ENCODE peak calls at places on chromosome 1, in four cellular contexts. R is ascending aorta, X is AG04450, N is MM.1S. V is an unnamed sample.
A peak's percentile ranks its signal among the peaks of the same experiment; 100 is the strongest.

GRCh38 chr1:172653015-172653709 is 5.7 kb upstream of the FASLG start:
- DNase-seq in N (no peak), R (no peak), X (no peak), V (no peak)

GRCh38 chr1:87176090-87176489 is 152.6 kb upstream of the LMO4 start:
- DNase-seq in N (no peak), R (no peak), X (no peak), V (no peak)

GRCh38 chr1:97348599-97349265 is 572.1 kb downstream of the DPYD start:
- DNase-seq in N (no peak), X (no peak), R (no peak), V (no peak)

GRCh38 chr1:170225735-170226524 is 80.2 kb downstream of the NTMT2 start:
- DNase-seq in X (no peak), R (no peak), N (no peak), V (no peak)

GRCh38 chr1:210687582-210688279 is 359.0 kb downstream of the HHAT start:
- DNase-seq in N (no peak), R (no peak), X (no peak), V (no peak)

GRCh38 chr1:176199707-176200106 is 7.4 kb downstream of the COP1 start:
- DNase-seq in N (no peak), X (no peak), R (no peak), V (no peak)

GRCh38 chr1:211938473-211939080 is 96.8 kb downstream of the INTS7 start:
- DNase-seq in X (no peak), R (no peak), N (peak; percentile 77), V (no peak)

GRCh38 chr1:33735624-33736023 is 128.3 kb upstream of the HMGB4 start:
- DNase-seq in R (no peak), N (no peak), X (no peak), V (no peak)

GRCh38 chr1:175563556-175563955 is 179.8 kb downstream of the TNR start:
- DNase-seq in N (no peak), X (no peak), R (no peak), V (no peak)

GRCh38 chr1:204178487-204179281 is 12.5 kb upstream of the REN start:
- DNase-seq in N (no peak), X (no peak), R (no peak), V (no peak)

GRCh38 chr1:76593614-76594013 is 273.7 kb upstream of the ST6GALNAC5 start:
- DNase-seq in X (no peak), N (no peak), R (no peak), V (no peak)

GRCh38 chr1:222443566-222443965 is 104.3 kb downstream of the HHIPL2 start:
- DNase-seq in N (no peak), X (no peak), R (no peak), V (no peak)

GRCh38 chr1:107135466-107135865 is 5.4 kb upstream of the NTNG1 start:
- DNase-seq in X (peak; percentile 11), R (no peak), N (peak; percentile 47), V (no peak)

GRCh38 chr1:22652881-22653316 is at the start of gene C1QB:
- DNase-seq in X (no peak), N (no peak), R (peak; percentile 73), V (peak; percentile 46)

GRCh38 chr1:34779962-34780361 is 1.1 kb upstream of the GJB3 start:
- DNase-seq in X (no peak), N (no peak), R (peak; percentile 47), V (no peak)

GRCh38 chr1:232038704-232039103 is 412.1 kb downstream of the DISC1 start:
- DNase-seq in R (no peak), N (no peak), X (no peak), V (no peak)

GRCh38 chr1:210527091-210527490 is 198.4 kb downstream of the HHAT start:
- DNase-seq in N (no peak), R (no peak), X (no peak), V (no peak)

GRCh38 chr1:204348722-204349121 is 11.0 kb downstream of the PLEKHA6 start:
- DNase-seq in R (peak; percentile 79), X (no peak), N (no peak), V (peak; percentile 52)

GRCh38 chr1:240765732-240766363 is 153.9 kb upstream of the GREM2 start:
- DNase-seq in R (no peak), X (peak; percentile 68), N (no peak), V (no peak)

GRCh38 chr1:31207046-31207445 is 32.6 kb downstream of the NKAIN1 start:
- DNase-seq in N (no peak), X (no peak), R (no peak), V (no peak)

GRCh38 chr1:55575571-55576279 is 360.6 kb upstream of the USP24 start:
- DNase-seq in R (peak; percentile 67), N (no peak), X (no peak), V (no peak)

GRCh38 chr1:55568732-55569131 is 353.6 kb upstream of the USP24 start:
- DNase-seq in X (no peak), R (no peak), N (no peak), V (no peak)

GRCh38 chr1:55571767-55572166 is 356.6 kb upstream of the USP24 start:
- DNase-seq in R (no peak), X (no peak), N (no peak), V (no peak)

DNA sequence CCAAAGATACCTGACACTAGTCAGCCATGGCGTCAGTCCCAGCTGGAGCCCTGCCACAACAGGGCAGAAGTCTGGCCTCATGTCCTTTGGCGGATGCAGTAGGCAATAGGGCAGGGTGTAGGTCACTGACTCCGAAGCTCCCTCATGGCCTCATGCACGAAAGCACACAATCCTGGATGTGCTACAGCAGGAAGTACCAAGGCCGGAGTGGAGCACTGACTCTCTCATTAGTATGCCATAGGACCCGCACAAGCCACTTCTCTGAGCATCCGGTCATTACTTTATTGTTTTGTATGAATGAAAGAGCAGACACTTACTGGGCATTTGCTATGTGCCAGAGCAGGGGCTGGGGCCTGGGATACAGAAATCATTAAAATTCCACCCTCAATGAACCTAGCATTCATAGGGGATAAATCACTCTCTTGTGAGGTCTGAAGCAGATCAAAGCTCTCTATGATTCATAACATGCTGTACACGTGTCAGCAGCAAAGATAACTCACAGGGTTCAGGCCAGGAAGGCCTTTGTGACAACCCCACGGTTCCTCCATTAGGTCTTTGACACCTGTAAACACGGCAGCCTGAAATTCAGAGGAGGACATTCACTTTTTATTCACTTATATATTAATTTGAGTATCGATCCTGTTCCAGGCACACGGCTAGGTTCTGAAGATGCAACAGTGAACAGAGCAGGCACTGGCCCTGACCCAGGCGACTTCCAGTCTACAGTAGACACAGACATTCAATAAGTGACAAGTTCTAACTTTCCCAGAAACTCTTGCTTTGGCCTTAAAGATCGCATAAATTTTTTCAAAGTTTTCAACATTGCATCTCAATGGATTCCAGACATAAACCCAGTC is 357.9 kb upstream of the USP24 start:
- DNase-seq in X (no peak), N (no peak), R (no peak), V (no peak)
- H3K27ac ChIP-seq in X (peak overlapping the region; percentile 13), N (no peak overlapping the region), R (no peak overlapping the region), V (no peak overlapping the region)

GRCh38 chr1:65082346-65083040 is 65.5 kb upstream of the AK4 start:
- DNase-seq in X (no peak), N (no peak), R (no peak), V (no peak)
- H3K4me3 ChIP-seq in X (no peak overlapping the region), N (no peak overlapping the region), R (no peak overlapping the region), V (no peak overlapping the region)

DNA sequence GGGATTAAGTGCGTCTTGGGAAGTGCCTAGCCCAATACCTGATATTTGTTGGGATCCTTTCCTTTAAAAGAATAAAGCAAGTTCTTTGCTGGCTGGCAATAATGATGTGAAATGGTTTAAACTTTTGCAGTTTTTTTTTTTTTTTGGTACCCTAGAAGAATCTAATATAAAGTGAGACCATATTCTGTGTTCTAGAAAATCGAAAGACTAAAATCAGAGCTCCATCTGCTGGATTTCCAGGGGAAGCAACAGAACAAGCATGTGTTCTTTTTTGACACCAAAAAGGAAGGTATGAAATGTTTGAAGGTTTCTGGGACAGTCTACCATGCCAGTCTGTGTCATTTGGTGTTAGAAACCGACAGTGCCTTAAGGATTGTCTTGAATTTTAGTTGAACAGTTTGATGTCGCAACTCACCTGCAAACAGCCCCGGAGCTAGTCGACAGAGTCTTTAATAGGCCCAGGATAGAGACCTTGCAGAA is 6.4 kb downstream of the UTP11 start:
- DNase-seq in X (no peak), N (no peak), R (no peak), V (no peak)
- TF ChIP-seq CTCF in X (peak; percentile 73), N (peak; percentile 57), R (peak; percentile 57), V (peak; percentile 24)

GRCh38 chr1:26169201-26169600 is 438 bp upstream of the C1orf232 start:
- DNase-seq in X (no peak), R (no peak), N (no peak), V (no peak)
- H3K27ac ChIP-seq in X (peak overlapping the region; percentile 24), R (peak overlapping the region; percentile 54), N (no peak overlapping the region), V (no peak overlapping the region)

V was measured in lung.